ENCODE peak calls at places on chromosome 16, in eight cellular contexts. One of them, this sample, is unnamed. For H3K27me3, the result is how much of the 10 kb centered on the place peaks cover.

GRCh38 chr16:30113711-30114333 is 485 bp upstream of the GDPD3 start:
- DNase-seq in CD4-positive, CD25-positive, alpha-beta regulatory T cell: no peak
- DNase-seq in PC-3: no peak
- DNase-seq in hepatocyte: no peak
- DNase-seq in tibial artery: no peak
- DNase-seq in tibial nerve: no peak
- DNase-seq in transverse colon: no peak
- DNase-seq in stomach: no peak
- DNase-seq in this sample: no peak

GRCh38 chr16:6160303-6160702 is 1062.7 kb upstream of the EEF2KMT start:
- DNase-seq in PC-3: no peak
- DNase-seq in CD4-positive, CD25-positive, alpha-beta regulatory T cell: no peak
- DNase-seq in transverse colon: no peak
- DNase-seq in stomach: no peak
- DNase-seq in tibial nerve: no peak
- DNase-seq in tibial artery: no peak
- DNase-seq in hepatocyte: no peak
- DNase-seq in this sample: no peak

GRCh38 chr16:66121466-66121865 is 245.0 kb upstream of the CDH5 start:
- DNase-seq in tibial nerve: no peak
- DNase-seq in CD4-positive, CD25-positive, alpha-beta regulatory T cell: no peak
- DNase-seq in tibial artery: no peak
- DNase-seq in stomach: no peak
- DNase-seq in hepatocyte: no peak
- DNase-seq in transverse colon: no peak
- DNase-seq in PC-3: no peak
- DNase-seq in this sample: no peak

GRCh38 chr16:76157629-76158028 is 119.6 kb upstream of the CNTNAP4 start:
- DNase-seq in stomach: no peak
- DNase-seq in tibial nerve: no peak
- DNase-seq in tibial artery: no peak
- DNase-seq in CD4-positive, CD25-positive, alpha-beta regulatory T cell: no peak
- DNase-seq in PC-3: no peak
- DNase-seq in transverse colon: no peak
- DNase-seq in hepatocyte: no peak
- DNase-seq in this sample: no peak

GRCh38 chr16:8878523-8878911 is 3.6 kb upstream of the LITAFD start:
- DNase-seq in transverse colon: no peak
- DNase-seq in CD4-positive, CD25-positive, alpha-beta regulatory T cell: no peak
- DNase-seq in PC-3: peak
- DNase-seq in stomach: no peak
- DNase-seq in tibial artery: no peak
- DNase-seq in tibial nerve: no peak
- DNase-seq in hepatocyte: peak
- DNase-seq in this sample: peak

GRCh38 chr16:50252874-50253510 is 13.4 kb upstream of the ADCY7 start:
- DNase-seq in tibial artery: peak
- DNase-seq in stomach: no peak
- DNase-seq in tibial nerve: no peak
- DNase-seq in CD4-positive, CD25-positive, alpha-beta regulatory T cell: no peak
- DNase-seq in PC-3: no peak
- DNase-seq in hepatocyte: no peak
- DNase-seq in transverse colon: no peak
- DNase-seq in this sample: no peak

GRCh38 chr16:75491876-75492275 is 3.4 kb downstream of the CHST6 start:
- DNase-seq in PC-3: peak
- DNase-seq in CD4-positive, CD25-positive, alpha-beta regulatory T cell: no peak
- DNase-seq in hepatocyte: no peak
- DNase-seq in stomach: no peak
- DNase-seq in tibial artery: no peak
- DNase-seq in tibial nerve: no peak
- DNase-seq in transverse colon: no peak
- DNase-seq in this sample: no peak

GRCh38 chr16:19513377-19514053 is 8.4 kb downstream of the GDE1 start:
- DNase-seq in transverse colon: no peak
- DNase-seq in tibial artery: no peak
- DNase-seq in stomach: no peak
- DNase-seq in tibial nerve: no peak
- DNase-seq in hepatocyte: no peak
- DNase-seq in CD4-positive, CD25-positive, alpha-beta regulatory T cell: no peak
- DNase-seq in PC-3: no peak
- DNase-seq in this sample: no peak

GRCh38 chr16:82016268-82016667 is 5.0 kb upstream of the SDR42E1 start:
- DNase-seq in hepatocyte: peak
- DNase-seq in tibial artery: no peak
- DNase-seq in stomach: no peak
- DNase-seq in CD4-positive, CD25-positive, alpha-beta regulatory T cell: no peak
- DNase-seq in tibial nerve: no peak
- DNase-seq in transverse colon: no peak
- DNase-seq in PC-3: peak
- DNase-seq in this sample: no peak

GRCh38 chr16:8982816-8983215 is 19.1 kb upstream of the USP7 start:
- DNase-seq in tibial nerve: no peak
- DNase-seq in stomach: no peak
- DNase-seq in transverse colon: no peak
- DNase-seq in CD4-positive, CD25-positive, alpha-beta regulatory T cell: no peak
- DNase-seq in hepatocyte: no peak
- DNase-seq in PC-3: no peak
- DNase-seq in tibial artery: no peak
- DNase-seq in this sample: no peak

GRCh38 chr16:79587897-79588296 is 12.6 kb downstream of the MAF start:
- DNase-seq in stomach: no peak
- DNase-seq in CD4-positive, CD25-positive, alpha-beta regulatory T cell: no peak
- DNase-seq in PC-3: no peak
- DNase-seq in tibial nerve: no peak
- DNase-seq in tibial artery: no peak
- DNase-seq in hepatocyte: no peak
- DNase-seq in transverse colon: no peak
- DNase-seq in this sample: no peak
- H3K27me3 ChIP-seq in stomach: under half
- H3K27me3 ChIP-seq in CD4-positive, CD25-positive, alpha-beta regulatory T cell: under half
- H3K27me3 ChIP-seq in PC-3: under half
- H3K27me3 ChIP-seq in tibial nerve: under half
- H3K27me3 ChIP-seq in tibial artery: under half
- H3K27me3 ChIP-seq in hepatocyte: under half
- H3K27me3 ChIP-seq in transverse colon: half or more
- H3K27me3 ChIP-seq in this sample: under half

GRCh38 chr16:57912529-57913260 is 58.2 kb downstream of the CNGB1 start:
- DNase-seq in CD4-positive, CD25-positive, alpha-beta regulatory T cell: no peak
- DNase-seq in stomach: no peak
- DNase-seq in tibial nerve: no peak
- DNase-seq in hepatocyte: no peak
- DNase-seq in transverse colon: no peak
- DNase-seq in PC-3: no peak
- DNase-seq in tibial artery: no peak
- DNase-seq in this sample: no peak
- H3K27me3 ChIP-seq in CD4-positive, CD25-positive, alpha-beta regulatory T cell: under half
- H3K27me3 ChIP-seq in stomach: under half
- H3K27me3 ChIP-seq in tibial nerve: under half
- H3K27me3 ChIP-seq in hepatocyte: under half
- H3K27me3 ChIP-seq in transverse colon: under half
- H3K27me3 ChIP-seq in PC-3: under half
- H3K27me3 ChIP-seq in tibial artery: under half
- H3K27me3 ChIP-seq in this sample: under half

GRCh38 chr16:90023078-90023447 is 3.8 kb upstream of the DBNDD1 start:
- DNase-seq in PC-3: no peak
- DNase-seq in transverse colon: no peak
- DNase-seq in CD4-positive, CD25-positive, alpha-beta regulatory T cell: no peak
- DNase-seq in stomach: no peak
- DNase-seq in hepatocyte: no peak
- DNase-seq in tibial nerve: no peak
- DNase-seq in tibial artery: no peak
- DNase-seq in this sample: no peak
- H3K27me3 ChIP-seq in PC-3: under half
- H3K27me3 ChIP-seq in transverse colon: under half
- H3K27me3 ChIP-seq in CD4-positive, CD25-positive, alpha-beta regulatory T cell: under half
- H3K27me3 ChIP-seq in stomach: under half
- H3K27me3 ChIP-seq in hepatocyte: under half
- H3K27me3 ChIP-seq in tibial nerve: under half
- H3K27me3 ChIP-seq in tibial artery: under half
- H3K27me3 ChIP-seq in this sample: under half

GRCh38 chr16:23706439-23706838 is 6.6 kb downstream of the ERN2 start:
- DNase-seq in transverse colon: no peak
- DNase-seq in CD4-positive, CD25-positive, alpha-beta regulatory T cell: no peak
- DNase-seq in tibial artery: no peak
- DNase-seq in stomach: no peak
- DNase-seq in PC-3: no peak
- DNase-seq in tibial nerve: no peak
- DNase-seq in hepatocyte: no peak
- DNase-seq in this sample: no peak
- H3K27me3 ChIP-seq in transverse colon: under half
- H3K27me3 ChIP-seq in CD4-positive, CD25-positive, alpha-beta regulatory T cell: under half
- H3K27me3 ChIP-seq in tibial artery: under half
- H3K27me3 ChIP-seq in stomach: under half
- H3K27me3 ChIP-seq in PC-3: under half
- H3K27me3 ChIP-seq in tibial nerve: under half
- H3K27me3 ChIP-seq in hepatocyte: under half
- H3K27me3 ChIP-seq in this sample: under half

DNA sequence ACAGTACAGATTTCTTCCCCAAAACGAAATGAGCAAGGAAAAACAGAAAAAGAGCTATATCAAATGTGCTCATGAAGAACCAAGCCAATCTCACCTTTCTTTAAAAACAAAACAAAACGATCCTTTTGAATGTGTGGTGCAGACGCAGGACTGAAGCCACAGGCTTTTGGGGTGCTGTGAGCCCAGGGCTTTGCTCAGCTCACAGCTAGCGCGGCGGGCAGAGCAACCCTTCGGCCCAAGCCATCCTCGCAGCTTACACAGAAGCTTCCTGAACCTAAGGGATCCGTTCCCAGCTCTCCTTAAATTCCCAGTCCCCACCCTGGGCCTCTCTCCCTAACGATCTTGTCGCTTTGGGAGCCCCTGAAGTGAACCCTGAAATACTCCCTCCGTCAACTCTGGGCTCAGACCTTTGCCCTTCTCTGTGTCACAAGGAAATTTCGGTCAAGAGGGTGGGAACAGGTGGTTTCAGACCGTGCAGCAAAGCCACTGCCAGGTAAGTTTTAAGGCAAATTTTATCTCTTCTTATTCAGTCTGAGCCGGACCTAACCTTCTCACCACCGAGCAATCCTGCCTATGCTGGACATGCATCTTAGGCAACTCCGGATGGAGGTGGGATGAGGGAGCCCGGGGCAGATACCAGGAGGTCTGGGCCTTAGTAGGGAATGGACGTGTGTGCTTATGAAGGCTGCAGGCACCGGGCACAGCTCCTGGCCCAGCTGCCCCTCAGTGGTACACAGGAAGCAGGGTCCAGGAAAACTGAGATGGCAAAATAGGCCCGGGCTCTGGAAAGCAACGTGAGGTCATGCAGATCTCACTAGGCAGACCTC is 52.0 kb downstream of the COTL1 start:
- DNase-seq in transverse colon: no peak
- DNase-seq in PC-3: no peak
- DNase-seq in CD4-positive, CD25-positive, alpha-beta regulatory T cell: no peak
- DNase-seq in tibial artery: no peak
- DNase-seq in hepatocyte: no peak
- DNase-seq in stomach: no peak
- DNase-seq in tibial nerve: no peak
- DNase-seq in this sample: no peak
- H3K27me3 ChIP-seq in transverse colon: under half
- H3K27me3 ChIP-seq in PC-3: under half
- H3K27me3 ChIP-seq in CD4-positive, CD25-positive, alpha-beta regulatory T cell: under half
- H3K27me3 ChIP-seq in tibial artery: under half
- H3K27me3 ChIP-seq in hepatocyte: under half
- H3K27me3 ChIP-seq in stomach: under half
- H3K27me3 ChIP-seq in tibial nerve: under half
- H3K27me3 ChIP-seq in this sample: under half